ENCODE peak calls at places on chromosomes 6 and 20, in five cellular contexts. K is mesenchymal stem cell, Y is IMR-90, G is neuronal stem cell, E is mesendoderm. B is an unnamed sample.

GRCh38 chr6:36130672-36131516 is 581 bp downstream of the MAPK13 start:
- DNase-seq in K (no peak), E (peak; percentile 55), G (peak; percentile 21), Y (no peak), B (peak; percentile 62)

GRCh38 chr6:27059621-27060425 is 187.7 kb upstream of the PRSS16 start:
- DNase-seq in G (no peak), K (peak; percentile 39), Y (peak; percentile 20), E (no peak), B (no peak)

GRCh38 chr6:71349395-71349794 is 60.8 kb downstream of the OGFRL1 start:
- DNase-seq in G (peak; percentile 14), Y (peak; percentile 62), K (peak; percentile 59), E (peak; percentile 36), B (no peak)

GRCh38 chr20:25987073-25987927 is 290.6 kb upstream of the ZNF337 start:
- DNase-seq in E (peak; percentile 49), Y (peak; percentile 10), K (no peak), G (no peak), B (peak; percentile 84)

GRCh38 chr6:165884813-165885765 is 222.0 kb upstream of the PDE10A start:
- DNase-seq in Y (peak; percentile 68), G (peak; percentile 73), E (peak; percentile 86), K (peak; percentile 77), B (peak; percentile 84)

GRCh38 chr6:19697744-19698290 is 139.4 kb upstream of the ID4 start:
- DNase-seq in Y (peak; percentile 81), E (no peak), K (peak; percentile 18), G (no peak), B (no peak)

GRCh38 chr20:5448449-5449118 is 131.8 kb upstream of the PROKR2 start:
- DNase-seq in E (peak; percentile 72), G (peak; percentile 62), Y (peak; percentile 28), K (peak; percentile 46), B (peak; percentile 77)

GRCh38 chr6:47733879-47734558 is 35.6 kb downstream of the ADGRF4 start:
- DNase-seq in G (no peak), Y (peak; percentile 4), E (peak; percentile 66), K (peak; percentile 18), B (no peak)

GRCh38 chr6:87922947-87923330 is 124.7 kb upstream of the SPACA1 start:
- DNase-seq in E (no peak), K (no peak), G (no peak), Y (no peak), B (no peak)

GRCh38 chr6:167872538-167873210 is 46.0 kb downstream of the AFDN start:
- DNase-seq in K (no peak), Y (peak; percentile 47), G (no peak), E (no peak), B (no peak)

GRCh38 chr20:59273699-59274380 is 26.6 kb upstream of the EDN3 start:
- DNase-seq in G (no peak), Y (no peak), E (no peak), K (no peak), B (no peak)

GRCh38 chr6:136607204-136607931 is 57.1 kb upstream of the MAP7 start:
- DNase-seq in E (no peak), G (no peak), K (no peak), Y (peak; percentile 67), B (no peak)

GRCh38 chr6:20334961-20335360 is 66.7 kb upstream of the E2F3 start:
- DNase-seq in K (no peak), Y (no peak), G (no peak), E (no peak), B (no peak)

GRCh38 chr20:43196243-43196642 is 6.5 kb upstream of the PTPRT start:
- DNase-seq in G (no peak), E (no peak), Y (no peak), K (no peak), B (no peak)

GRCh38 chr6:41529049-41529448 is 17.1 kb upstream of the FOXP4 start:
- DNase-seq in G (no peak), E (no peak), Y (no peak), K (no peak), B (no peak)

GRCh38 chr6:41530476-41530875 is 15.7 kb upstream of the FOXP4 start:
- DNase-seq in G (no peak), Y (no peak), K (no peak), E (no peak), B (no peak)

GRCh38 chr6:41531591-41532582 is 14.3 kb upstream of the FOXP4 start:
- DNase-seq in E (no peak), Y (peak; percentile 67), K (peak; percentile 78), G (no peak), B (no peak)

GRCh38 chr6:41529970-41530369 is 16.2 kb upstream of the FOXP4 start:
- DNase-seq in G (no peak), Y (no peak), K (no peak), E (no peak), B (no peak)

GRCh38 chr6:41531016-41531415 is 15.2 kb upstream of the FOXP4 start:
- DNase-seq in E (no peak), G (no peak), K (no peak), Y (no peak), B (no peak)
- H2BK15ac ChIP-seq in E (no peak overlapping the region), G (no peak overlapping the region), K (no peak overlapping the region), Y (no peak overlapping the region), B (no peak overlapping the region)

GRCh38 chr20:61583356-61583755 is 331.3 kb downstream of the CDH4 start:
- DNase-seq in E (no peak), G (no peak), K (no peak), Y (no peak), B (no peak)

GRCh38 chr20:61582196-61582923 is 330.3 kb downstream of the CDH4 start:
- DNase-seq in G (no peak), K (no peak), Y (no peak), E (no peak), B (no peak)

GRCh38 chr20:61581825-61582188 is 329.7 kb downstream of the CDH4 start:
- DNase-seq in K (no peak), G (no peak), E (peak; percentile 19), Y (no peak), B (no peak)

GRCh38 chr20:61579908-61580307 is 327.8 kb downstream of the CDH4 start:
- DNase-seq in K (no peak), E (no peak), Y (no peak), G (no peak), B (no peak)

DNA sequence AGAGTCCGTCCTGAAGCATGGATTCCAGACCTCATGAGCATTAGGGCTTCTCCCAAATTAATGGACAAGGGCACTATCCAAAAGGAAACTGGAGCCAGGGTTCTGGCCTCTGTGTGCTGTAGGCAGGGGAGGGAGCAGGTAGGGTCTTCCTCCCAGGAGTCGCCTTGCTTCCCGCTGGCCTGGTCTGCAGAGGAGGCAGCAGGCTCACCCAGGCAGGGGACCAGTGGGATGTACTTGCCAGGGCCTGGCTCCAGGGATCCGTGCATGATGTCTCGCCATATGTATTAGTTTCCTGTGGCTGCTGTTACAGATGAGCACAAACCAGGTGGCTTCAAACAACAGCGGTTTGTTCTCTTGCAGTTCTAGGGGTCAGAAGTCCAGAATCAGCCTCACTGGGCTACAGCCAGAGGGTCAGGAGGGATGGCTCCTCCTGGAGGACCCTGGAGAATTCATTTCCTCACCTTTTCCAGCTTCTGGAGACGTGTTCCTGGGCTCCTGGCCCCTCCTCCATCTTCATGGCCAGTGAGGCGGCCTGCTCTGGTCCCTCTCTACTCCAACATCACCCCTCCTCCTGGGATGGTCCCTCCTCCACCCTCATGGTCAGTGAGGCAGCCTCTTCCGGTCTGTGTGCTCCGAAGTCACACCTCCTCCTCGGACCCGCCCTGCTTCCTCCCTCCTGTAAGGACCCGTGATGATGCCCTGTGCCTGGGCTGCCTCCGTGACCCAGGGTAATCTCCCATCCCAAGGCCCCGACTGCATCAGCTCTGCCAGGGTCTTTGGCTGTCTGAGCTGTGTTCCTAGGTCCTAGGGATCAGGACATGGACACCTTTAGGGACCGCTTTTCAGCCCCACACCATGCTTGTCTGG is 329.1 kb downstream of the CDH4 start:
- DNase-seq in G (no peak), Y (no peak), K (no peak), E (peak; percentile 13), B (no peak)
- H2BK15ac ChIP-seq in G (peak overlapping the region; percentile 56), Y (no peak overlapping the region), K (no peak overlapping the region), E (no peak overlapping the region), B (no peak overlapping the region)

GRCh38 chr6:31907158-31907813 is 5.4 kb upstream of the ZBTB12 start:
- DNase-seq in K (peak; percentile 93), E (no peak), G (no peak), Y (peak; percentile 85), B (no peak)

GRCh38 chr6:31903957-31904356 is 2.1 kb upstream of the ZBTB12 start:
- DNase-seq in Y (peak; percentile 22), K (peak; percentile 24), G (no peak), E (no peak), B (no peak)

GRCh38 chr6:31906122-31906521 is 4.2 kb upstream of the ZBTB12 start:
- DNase-seq in K (no peak), Y (no peak), E (peak; percentile 46), G (no peak), B (peak; percentile 53)

GRCh38 chr6:31901953-31902643 is at the start of gene ZBTB12:
- DNase-seq in Y (peak; percentile 98), G (peak; percentile 99), E (peak; percentile 95), K (peak; percentile 98), B (peak; percentile 94)

DNA sequence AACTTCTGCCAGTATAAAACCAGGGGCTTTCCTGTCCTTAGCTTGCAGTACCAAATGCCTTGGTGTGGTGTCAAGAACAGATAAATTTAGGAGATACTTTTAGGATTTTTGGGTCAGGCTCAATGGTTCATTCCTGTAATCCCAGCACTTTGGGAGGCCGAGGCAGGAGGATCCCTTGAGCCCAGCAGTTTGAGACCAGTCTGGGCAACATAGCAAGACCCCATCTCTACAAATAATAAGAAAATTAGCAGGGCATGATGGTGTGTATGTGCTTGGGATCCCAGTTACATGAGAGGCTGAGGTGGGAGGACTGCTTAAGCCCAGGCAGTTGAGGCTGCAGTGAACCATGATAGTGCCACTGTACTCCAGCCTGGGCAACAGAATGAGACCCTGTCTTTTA is 3.2 kb upstream of the ZBTB12 start:
- DNase-seq in K (no peak), Y (no peak), E (no peak), G (no peak), B (no peak)
- H2BK15ac ChIP-seq in K (no peak overlapping the region), Y (no peak overlapping the region), E (no peak overlapping the region), G (no peak overlapping the region), B (no peak overlapping the region)

DNA sequence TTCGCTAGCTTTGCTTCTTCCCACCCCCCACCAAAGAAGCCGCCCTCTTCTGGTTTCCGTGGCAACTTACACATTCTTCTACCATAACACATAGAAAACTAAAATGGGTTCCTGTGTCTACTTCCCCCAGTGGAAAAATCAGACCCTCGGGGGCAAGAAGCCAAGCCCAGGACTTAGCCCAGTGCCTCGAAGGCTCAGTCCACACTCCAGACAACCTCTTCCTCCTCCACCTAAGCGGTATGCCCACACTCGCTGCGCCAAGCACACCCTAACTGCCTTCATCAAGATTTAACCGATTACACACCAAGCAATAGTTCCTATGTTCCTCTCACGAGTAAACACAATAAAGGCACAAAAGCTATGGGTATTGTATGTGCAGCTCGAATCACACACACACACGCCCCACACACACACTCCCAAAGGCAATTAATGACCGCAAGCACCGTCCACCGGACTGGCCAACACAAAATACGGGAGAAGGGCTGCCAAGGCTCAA is 537 bp downstream of the PPIL4 start:
- DNase-seq in Y (peak; percentile 73), K (peak; percentile 91), E (peak; percentile 79), G (peak; percentile 24), B (peak; percentile 34)
- H2BK15ac ChIP-seq in Y (peak overlapping the region; percentile 22), K (no peak overlapping the region), E (no peak overlapping the region), G (peak overlapping the region; percentile 78), B (no peak overlapping the region)

B was measured in H9.